ENCODE peak calls at places on chromosome 9, in six cellular contexts. E is H1, H is GM12892, B is HepG2, A is K562, K is GM12878. I is an unnamed sample.

GRCh38 chr9:136616307-136616635 is 46.4 kb upstream of the EGFL7 start:
- DNase-seq in E (no peak), H (no peak), B (no peak), A (no peak), K (no peak), I (no peak)

GRCh38 chr9:78552802-78553201 is 255.9 kb downstream of the PSAT1 start:
- DNase-seq in E (no peak), H (no peak), B (no peak), A (no peak), K (no peak), I (no peak)

GRCh38 chr9:69211424-69212036 is 37.5 kb downstream of the TJP2 start:
- DNase-seq in E (no peak), H (no peak), B (no peak), A (no peak), K (no peak), I (no peak)

GRCh38 chr9:100505564-100506159 is 32.7 kb downstream of the TMEFF1 start:
- DNase-seq in E (peak), H (peak), B (peak), A (peak), K (peak), I (peak)

GRCh38 chr9:117772960-117773359 is 68.8 kb downstream of the TLR4 start:
- DNase-seq in E (no peak), H (no peak), B (no peak), A (no peak), K (no peak), I (no peak)

GRCh38 chr9:13810510-13810909 is 503.4 kb downstream of the NFIB start:
- DNase-seq in E (no peak), H (no peak), B (no peak), A (no peak), K (no peak), I (no peak)

GRCh38 chr9:134632329-134632728 is 9.3 kb upstream of the COL5A1 start:
- DNase-seq in E (no peak), H (no peak), B (no peak), A (no peak), K (no peak), I (no peak)

GRCh38 chr9:110769667-110770066 is 101.1 kb downstream of the MUSK start:
- DNase-seq in E (no peak), H (no peak), B (no peak), A (no peak), K (no peak), I (no peak)

GRCh38 chr9:124964604-124965003 is 23.7 kb upstream of the GOLGA1 start:
- DNase-seq in E (no peak), H (no peak), B (no peak), A (no peak), K (no peak), I (no peak)

GRCh38 chr9:37752646-37753488 is 738 bp upstream of the TRMT10B start:
- DNase-seq in E (no peak), H (no peak), B (no peak), A (no peak), K (no peak), I (no peak)

GRCh38 chr9:87431831-87432230 is 65.8 kb upstream of the DAPK1 start:
- DNase-seq in E (no peak), H (no peak), B (no peak), A (no peak), K (no peak), I (no peak)

GRCh38 chr9:137084526-137084925 is 2.3 kb upstream of the MAN1B1 start:
- DNase-seq in E (no peak), H (no peak), B (no peak), A (no peak), K (no peak), I (no peak)

GRCh38 chr9:34997375-34997774 is 7.8 kb downstream of the DNAJB5 start:
- DNase-seq in E (no peak), H (no peak), B (no peak), A (no peak), K (no peak), I (no peak)

GRCh38 chr9:89564257-89564878 is 40.4 kb upstream of the GADD45G start:
- DNase-seq in E (peak), H (peak), B (peak), A (peak), K (no peak), I (peak)

GRCh38 chr9:121688149-121688680 is 36.8 kb downstream of the DAB2IP start:
- DNase-seq in E (no peak), H (no peak), B (no peak), A (no peak), K (no peak), I (no peak)

GRCh38 chr9:93177676-93178075 is 6.3 kb upstream of the WNK2 start:
- DNase-seq in E (no peak), H (no peak), B (no peak), A (no peak), K (no peak), I (no peak)

GRCh38 chr9:13023498-13023897 is 248.7 kb downstream of the LURAP1L start:
- DNase-seq in E (no peak), H (no peak), B (peak), A (no peak), K (no peak), I (no peak)

GRCh38 chr9:79371301-79371700 is 200.5 kb upstream of the TLE4 start:
- DNase-seq in E (no peak), H (no peak), B (no peak), A (no peak), K (no peak), I (no peak)

DNA sequence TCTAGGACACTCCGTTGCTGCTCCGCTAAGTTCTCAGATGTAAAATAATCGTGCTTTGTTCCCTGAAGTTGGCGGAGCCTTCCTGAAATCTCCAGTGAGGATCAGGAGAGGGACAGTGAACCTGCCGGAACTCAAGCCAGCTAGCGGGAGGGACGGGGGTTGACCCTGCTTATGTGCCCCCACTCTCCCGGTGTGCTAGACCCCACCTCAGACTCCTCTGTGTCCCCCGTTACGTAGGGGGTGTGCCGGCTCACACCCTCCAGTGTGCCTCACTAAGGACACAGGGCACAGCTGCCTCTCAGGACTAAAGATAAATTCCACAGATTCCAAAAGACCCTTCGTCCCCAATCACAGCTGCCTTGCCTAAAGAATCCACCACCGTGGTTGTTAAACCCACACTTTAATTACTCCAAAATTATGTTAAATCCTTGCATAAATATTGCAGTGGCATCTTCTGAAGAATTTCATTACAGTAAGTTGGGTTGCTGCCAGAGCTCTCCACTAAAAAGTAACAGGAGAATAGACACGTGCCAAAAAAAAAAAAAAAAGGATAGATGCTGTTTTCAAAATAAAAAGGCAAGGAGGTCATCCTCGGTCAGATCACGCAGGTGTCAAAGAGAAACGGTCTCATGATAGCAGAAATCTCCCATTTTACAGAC is 73.8 kb downstream of the GTF3C4 start:
- DNase-seq in E (no peak), H (no peak), B (no peak), A (no peak), K (no peak), I (no peak)
- TF ChIP-seq POLR2A in E (no peak), H (no peak), B (no peak), A (no peak), K (no peak), I (no peak)

GRCh38 chr9:114931407-114931806 is 1.0 kb upstream of the TNFSF8 start:
- DNase-seq in E (no peak), H (no peak), B (no peak), A (no peak), K (no peak), I (no peak)

GRCh38 chr9:114932502-114932901 is 2.1 kb upstream of the TNFSF8 start:
- DNase-seq in E (no peak), H (no peak), B (no peak), A (no peak), K (no peak), I (no peak)

GRCh38 chr9:114928092-114928491 is 2.3 kb downstream of the TNFSF8 start:
- DNase-seq in E (no peak), H (no peak), B (no peak), A (no peak), K (no peak), I (no peak)

GRCh38 chr9:114929166-114929565 is 1.2 kb downstream of the TNFSF8 start:
- DNase-seq in E (no peak), H (no peak), B (no peak), A (no peak), K (no peak), I (no peak)

GRCh38 chr9:114930063-114930812 is at the start of gene TNFSF8:
- DNase-seq in E (no peak), H (no peak), B (no peak), A (no peak), K (no peak), I (no peak)
- TF ChIP-seq TAF1 in E (no peak), H (no peak), B (no peak), A (no peak), K (no peak), I (no peak)

DNA sequence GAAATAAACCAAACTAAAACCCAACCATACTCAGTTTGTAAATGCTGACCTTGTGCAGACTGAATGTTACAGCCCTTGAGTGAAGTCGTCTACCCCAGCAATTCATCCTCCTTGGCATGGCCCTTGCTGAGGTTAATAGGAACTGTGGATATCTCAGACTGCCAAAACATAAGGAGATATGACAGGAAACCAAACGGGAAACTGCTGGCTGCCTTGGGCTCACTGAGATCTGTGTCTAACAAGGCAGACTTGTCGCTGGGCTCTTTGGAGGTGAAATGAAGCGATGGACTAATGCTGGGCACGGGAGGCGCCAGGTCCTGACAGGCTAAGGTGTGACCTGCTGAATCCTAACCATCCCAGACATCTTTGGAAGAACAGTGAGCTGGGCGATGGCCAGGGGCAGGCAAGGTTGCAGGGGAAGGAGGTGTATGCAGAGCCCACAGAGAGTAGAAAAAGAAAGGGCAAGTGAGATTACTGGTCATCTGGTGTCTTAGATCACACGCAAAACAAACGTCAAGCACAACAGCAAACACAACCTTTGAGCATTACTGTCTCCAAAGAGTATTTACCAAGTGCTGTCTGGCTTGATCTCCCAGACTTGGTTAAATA is 44.6 kb upstream of the ALDH1A1 start:
- DNase-seq in E (no peak), H (no peak), B (peak), A (no peak), K (no peak), I (no peak)
- TF ChIP-seq POLR2A in E (no peak), H (no peak), B (peak), A (no peak), K (no peak), I (no peak)

GRCh38 chr9:74742792-74743389 is 144.8 kb downstream of the TRPM6 start:
- DNase-seq in E (no peak), H (no peak), B (peak), A (peak), K (no peak), I (no peak)
- TF ChIP-seq TAF1 in E (no peak), H (no peak), B (no peak), A (no peak), K (no peak), I (no peak)

GRCh38 chr9:4984171-4984570 is 901 bp upstream of the JAK2 start:
- DNase-seq in E (no peak), H (no peak), B (peak), A (no peak), K (no peak), I (no peak)

GRCh38 chr9:4983541-4984165 is 1.4 kb upstream of the JAK2 start:
- DNase-seq in E (no peak), H (no peak), B (peak), A (no peak), K (no peak), I (no peak)

GRCh38 chr9:4985376-4986266 is 549 bp downstream of the JAK2 start:
- DNase-seq in E (no peak), H (no peak), B (no peak), A (peak), K (no peak), I (no peak)

GRCh38 chr9:4986291-4986690 is 1.2 kb downstream of the JAK2 start:
- DNase-seq in E (no peak), H (no peak), B (no peak), A (no peak), K (no peak), I (no peak)

GRCh38 chr9:4984571-4985375 is at the start of gene JAK2:
- DNase-seq in E (peak), H (peak), B (peak), A (peak), K (peak), I (peak)
- TF ChIP-seq POLR2A in E (peak), H (peak), B (peak), A (peak), K (peak), I (peak)

DNA sequence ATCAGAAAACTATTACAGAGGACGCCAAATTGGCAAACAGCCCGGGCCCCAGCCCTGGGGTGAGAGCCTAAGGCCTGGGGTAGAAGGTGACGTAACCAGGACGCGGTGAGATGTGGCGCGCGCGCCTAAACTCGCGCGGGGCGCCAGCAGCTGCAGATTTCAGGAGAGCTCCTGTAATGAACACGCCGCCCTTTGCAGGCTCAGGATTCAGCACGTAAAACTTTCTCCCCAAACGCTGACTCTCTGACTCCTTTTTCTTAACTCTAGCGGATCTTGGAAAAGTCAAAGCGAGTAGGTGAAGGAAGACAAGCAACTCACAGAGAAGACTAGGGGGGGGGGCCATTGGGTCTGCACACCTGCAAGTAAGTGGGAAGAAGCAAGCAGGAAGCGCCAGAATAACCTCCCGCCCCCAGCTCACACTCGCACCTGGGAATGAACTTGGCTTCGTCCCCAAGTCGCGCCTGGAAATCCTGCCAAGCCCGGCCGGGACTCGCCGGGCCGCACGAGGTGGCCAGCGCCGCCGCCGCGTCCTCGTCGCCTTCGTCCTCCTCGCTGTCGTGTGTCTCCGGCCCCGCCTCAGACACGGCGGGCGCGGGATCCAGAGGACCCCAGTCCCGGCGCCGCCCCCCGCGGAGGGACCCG is 810 bp downstream of the RASEF start:
- DNase-seq in E (peak), H (no peak), B (no peak), A (no peak), K (no peak), I (no peak)
- TF ChIP-seq TAF1 in E (no peak), H (no peak), B (no peak), A (no peak), K (no peak), I (no peak)